ENCODE peak calls at places on chromosomes 6 and 20, in six cellular contexts. Y is stimulated activated CD4-positive, alpha-beta T cell treated with anti-CD3 and anti-CD28 coated beads, Interleukin-4, amount 100 ng/mL, for 24 hours; F is HTR-8/SVneo; H is activated CD4-positive, alpha-beta T cell treated with anti-CD3 and anti-CD28 coated beads for 1 hour; T is stimulated activated effector memory CD8-positive, alpha-beta T cell treated with anti-CD3 and anti-CD28 coated beads, Interleukin-12 subunit alpha, Interleukin-12 subunit beta, amount 100 ng/mL, for 72 hours; L is T-helper 9 cell. B is an unnamed sample.

GRCh38 chr20:34570859-34571306 is 12.4 kb downstream of the MAP1LC3A start:
- DNase-seq in Y (no peak), F (no peak), H (no peak), T (no peak), L (no peak), B (no peak)

GRCh38 chr6:168188310-168188973 is 109.4 kb upstream of the FRMD1 start:
- DNase-seq in Y (no peak), F (no peak), H (no peak), T (no peak), L (no peak), B (no peak)

GRCh38 chr20:47925603-47926002 is 140.3 kb upstream of the SULF2 start:
- DNase-seq in Y (no peak), F (no peak), H (no peak), T (no peak), L (no peak), B (no peak)

GRCh38 chr6:24495516-24495847 is 713 bp downstream of the ALDH5A1 start:
- DNase-seq in Y (peak), F (peak), H (peak), T (no peak), L (peak), B (peak)

GRCh38 chr6:152054441-152054840 is 247.0 kb downstream of the ESR1 start:
- DNase-seq in Y (no peak), F (peak), H (no peak), T (no peak), L (no peak), B (peak)

GRCh38 chr20:20454850-20455627 is 87.1 kb downstream of the INSM1 start:
- DNase-seq in Y (no peak), F (no peak), H (no peak), T (no peak), L (no peak), B (no peak)

GRCh38 chr6:9896806-9897205 is 518.1 kb downstream of the TFAP2A start:
- DNase-seq in Y (no peak), F (no peak), H (no peak), T (no peak), L (no peak), B (no peak)

GRCh38 chr20:17646209-17646717 is 35.8 kb downstream of the RRBP1 start:
- DNase-seq in Y (no peak), F (no peak), H (no peak), T (no peak), L (no peak), B (no peak)

GRCh38 chr6:149586149-149586548 is 20.0 kb downstream of the GINM1 start:
- DNase-seq in Y (no peak), F (no peak), H (no peak), T (no peak), L (no peak), B (no peak)

GRCh38 chr6:25900843-25901242 is 26.8 kb upstream of the SLC17A3 start:
- DNase-seq in Y (no peak), F (no peak), H (no peak), T (no peak), L (no peak), B (no peak)

GRCh38 chr6:26311012-26311384 is 54.0 kb upstream of the BTN3A2 start:
- DNase-seq in Y (peak), F (no peak), H (no peak), T (no peak), L (no peak), B (no peak)

GRCh38 chr20:54128175-54128574 is 45.6 kb downstream of the CYP24A1 start:
- DNase-seq in Y (no peak), F (no peak), H (no peak), T (no peak), L (no peak), B (no peak)

GRCh38 chr20:62598761-62599194 is 43.5 kb upstream of the SLCO4A1 start:
- DNase-seq in Y (no peak), F (no peak), H (no peak), T (no peak), L (no peak), B (no peak)

GRCh38 chr6:46042355-46042999 is 26.8 kb upstream of the CLIC5 start:
- DNase-seq in Y (no peak), F (peak), H (no peak), T (no peak), L (no peak), B (peak)

GRCh38 chr6:26537846-26538571 is at the start of gene HMGN4:
- DNase-seq in Y (peak), F (peak), H (peak), T (peak), L (peak), B (no peak)

GRCh38 chr20:13061381-13061780 is 52.6 kb downstream of the SPTLC3 start:
- DNase-seq in Y (no peak), F (no peak), H (no peak), T (no peak), L (no peak), B (no peak)

GRCh38 chr6:2737885-2738284 is 12.8 kb downstream of the MYLK4 start:
- DNase-seq in Y (no peak), F (no peak), H (no peak), T (no peak), L (no peak), B (no peak)

GRCh38 chr6:146550911-146551310 is 7.3 kb downstream of the RAB32 start:
- DNase-seq in Y (no peak), F (no peak), H (no peak), T (no peak), L (no peak), B (no peak)